ENCODE peak calls at places on chromosomes 11 and 22, in seven cellular contexts. One of them, this sample, is unnamed.

GRCh38 chr11:925158-925495 is 543 bp upstream of the AP2A2 start:
- DNase-seq in HCT116: no peak
- DNase-seq in AG10803: no peak
- DNase-seq in A673: no peak
- DNase-seq in sigmoid colon: no peak
- DNase-seq in cardiac fibroblast: no peak
- DNase-seq in WERI-Rb-1: no peak
- DNase-seq in this sample: no peak

GRCh38 chr11:76232026-76232665 is 25.8 kb upstream of the WNT11 start:
- DNase-seq in cardiac fibroblast: no peak
- DNase-seq in A673: no peak
- DNase-seq in sigmoid colon: no peak
- DNase-seq in HCT116: no peak
- DNase-seq in WERI-Rb-1: no peak
- DNase-seq in AG10803: no peak
- DNase-seq in this sample: no peak

GRCh38 chr11:14789879-14790484 is 102.0 kb downstream of the CYP2R1 start:
- DNase-seq in A673: peak
- DNase-seq in HCT116: no peak
- DNase-seq in WERI-Rb-1: no peak
- DNase-seq in AG10803: no peak
- DNase-seq in sigmoid colon: no peak
- DNase-seq in cardiac fibroblast: peak
- DNase-seq in this sample: peak

GRCh38 chr11:46427364-46427763 is 35.8 kb upstream of the CHRM4 start:
- DNase-seq in A673: peak
- DNase-seq in HCT116: no peak
- DNase-seq in cardiac fibroblast: no peak
- DNase-seq in AG10803: no peak
- DNase-seq in sigmoid colon: no peak
- DNase-seq in WERI-Rb-1: no peak
- DNase-seq in this sample: no peak

GRCh38 chr11:111922803-111923202 is 4.1 kb downstream of the C11orf52 start:
- DNase-seq in cardiac fibroblast: peak
- DNase-seq in HCT116: no peak
- DNase-seq in AG10803: peak
- DNase-seq in A673: peak
- DNase-seq in sigmoid colon: peak
- DNase-seq in WERI-Rb-1: no peak
- DNase-seq in this sample: peak

GRCh38 chr22:42885446-42885845 is 28.4 kb upstream of the ARFGAP3 start:
- DNase-seq in WERI-Rb-1: no peak
- DNase-seq in sigmoid colon: no peak
- DNase-seq in AG10803: peak
- DNase-seq in A673: no peak
- DNase-seq in cardiac fibroblast: no peak
- DNase-seq in HCT116: no peak
- DNase-seq in this sample: no peak

GRCh38 chr22:40684728-40685127 is 5.4 kb downstream of the MCHR1 start:
- DNase-seq in A673: no peak
- DNase-seq in cardiac fibroblast: no peak
- DNase-seq in AG10803: no peak
- DNase-seq in sigmoid colon: no peak
- DNase-seq in WERI-Rb-1: peak
- DNase-seq in HCT116: no peak
- DNase-seq in this sample: no peak

GRCh38 chr11:3137486-3138177 is 27.5 kb downstream of the OSBPL5 start:
- DNase-seq in HCT116: no peak
- DNase-seq in sigmoid colon: peak
- DNase-seq in AG10803: no peak
- DNase-seq in A673: no peak
- DNase-seq in cardiac fibroblast: no peak
- DNase-seq in WERI-Rb-1: no peak
- DNase-seq in this sample: no peak

GRCh38 chr22:23498811-23499798 is 81.0 kb downstream of the IGLL1 start:
- DNase-seq in AG10803: no peak
- DNase-seq in cardiac fibroblast: no peak
- DNase-seq in A673: no peak
- DNase-seq in WERI-Rb-1: no peak
- DNase-seq in sigmoid colon: peak
- DNase-seq in HCT116: no peak
- DNase-seq in this sample: no peak

GRCh38 chr11:119525180-119525854 is 102.3 kb upstream of the THY1 start:
- DNase-seq in sigmoid colon: no peak
- DNase-seq in WERI-Rb-1: no peak
- DNase-seq in AG10803: no peak
- DNase-seq in HCT116: no peak
- DNase-seq in cardiac fibroblast: no peak
- DNase-seq in A673: no peak
- DNase-seq in this sample: no peak

GRCh38 chr11:46065681-46066080 is 55.6 kb downstream of the PHF21A start:
- DNase-seq in AG10803: no peak
- DNase-seq in HCT116: no peak
- DNase-seq in WERI-Rb-1: no peak
- DNase-seq in cardiac fibroblast: no peak
- DNase-seq in sigmoid colon: no peak
- DNase-seq in A673: no peak
- DNase-seq in this sample: no peak

GRCh38 chr11:32569313-32569881 is 14.2 kb upstream of the EIF3M start:
- DNase-seq in cardiac fibroblast: no peak
- DNase-seq in WERI-Rb-1: no peak
- DNase-seq in sigmoid colon: no peak
- DNase-seq in A673: no peak
- DNase-seq in HCT116: no peak
- DNase-seq in AG10803: no peak
- DNase-seq in this sample: no peak

GRCh38 chr11:124874571-124875255 is 9.5 kb downstream of the ROBO3 start:
- DNase-seq in HCT116: no peak
- DNase-seq in A673: no peak
- DNase-seq in AG10803: no peak
- DNase-seq in sigmoid colon: peak
- DNase-seq in cardiac fibroblast: no peak
- DNase-seq in WERI-Rb-1: no peak
- DNase-seq in this sample: no peak

GRCh38 chr11:131064373-131064991 is 148.2 kb upstream of the SNX19 start:
- DNase-seq in A673: peak
- DNase-seq in HCT116: peak
- DNase-seq in WERI-Rb-1: peak
- DNase-seq in cardiac fibroblast: peak
- DNase-seq in sigmoid colon: no peak
- DNase-seq in AG10803: peak
- DNase-seq in this sample: peak

GRCh38 chr11:132126973-132127900 is 756.8 kb downstream of the NTM start:
- DNase-seq in A673: peak
- DNase-seq in WERI-Rb-1: peak
- DNase-seq in HCT116: no peak
- DNase-seq in cardiac fibroblast: peak
- DNase-seq in AG10803: peak
- DNase-seq in sigmoid colon: peak
- DNase-seq in this sample: peak

GRCh38 chr11:64888406-64888757 is 10.0 kb upstream of the EHD1 start:
- DNase-seq in A673: no peak
- DNase-seq in HCT116: no peak
- DNase-seq in AG10803: no peak
- DNase-seq in cardiac fibroblast: no peak
- DNase-seq in sigmoid colon: no peak
- DNase-seq in WERI-Rb-1: no peak
- DNase-seq in this sample: no peak
- H3K4me3 ChIP-seq in A673: no peak
- H3K4me3 ChIP-seq in HCT116: peak
- H3K4me3 ChIP-seq in AG10803: no peak
- H3K4me3 ChIP-seq in cardiac fibroblast: no peak
- H3K4me3 ChIP-seq in sigmoid colon: peak
- H3K4me3 ChIP-seq in WERI-Rb-1: no peak
- H3K4me3 ChIP-seq in this sample: no peak

DNA sequence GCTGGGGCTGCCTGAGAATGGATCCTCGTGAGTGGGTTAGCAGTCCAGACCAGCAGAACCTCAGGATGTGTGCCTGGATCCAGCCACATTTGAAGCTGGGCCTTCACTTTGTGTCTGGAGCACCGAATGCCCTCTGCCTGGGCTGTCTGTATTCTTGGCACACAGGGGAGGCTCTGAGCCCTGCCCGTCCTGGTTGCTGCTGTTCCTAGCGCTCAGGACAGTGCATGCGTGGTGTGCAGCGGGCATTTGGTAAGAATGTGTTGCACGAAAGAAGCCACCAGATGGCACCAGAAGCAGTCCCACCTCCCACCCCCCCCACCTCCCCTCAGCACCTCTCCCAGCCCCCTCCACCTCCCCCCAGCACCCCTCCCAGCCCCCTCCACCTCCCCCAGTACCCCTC is 4.1 kb upstream of the MAPK11 start:
- DNase-seq in AG10803: peak
- DNase-seq in WERI-Rb-1: peak
- DNase-seq in cardiac fibroblast: peak
- DNase-seq in A673: peak
- DNase-seq in sigmoid colon: no peak
- DNase-seq in HCT116: no peak
- DNase-seq in this sample: peak
- TF ChIP-seq CTCF in AG10803: peak
- TF ChIP-seq CTCF in WERI-Rb-1: peak
- TF ChIP-seq CTCF in cardiac fibroblast: peak
- TF ChIP-seq CTCF in A673: peak
- TF ChIP-seq CTCF in sigmoid colon: no peak
- TF ChIP-seq CTCF in HCT116: peak
- TF ChIP-seq CTCF in this sample: peak

DNA sequence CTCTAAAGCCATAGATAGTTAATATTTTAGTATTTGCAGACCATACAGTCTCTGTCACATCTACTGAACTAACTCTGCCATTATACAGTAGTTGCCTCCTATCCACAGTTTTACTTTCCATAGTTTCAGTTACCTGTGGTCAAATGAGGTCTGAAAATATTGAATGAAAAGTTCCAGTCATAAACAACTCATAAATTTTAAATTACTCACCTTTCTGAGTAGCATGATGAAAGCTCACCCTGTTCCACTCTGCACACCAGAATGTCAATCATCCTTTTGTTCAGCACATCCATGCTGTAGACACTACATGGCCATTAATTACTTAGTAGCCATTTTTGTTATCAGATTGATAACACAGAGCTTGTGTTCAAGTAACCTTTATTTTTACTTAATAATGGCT is 51.7 kb upstream of the ME3 start:
- DNase-seq in AG10803: no peak
- DNase-seq in cardiac fibroblast: no peak
- DNase-seq in sigmoid colon: no peak
- DNase-seq in HCT116: no peak
- DNase-seq in WERI-Rb-1: no peak
- DNase-seq in A673: no peak
- DNase-seq in this sample: no peak
- H3K4me3 ChIP-seq in AG10803: no peak
- H3K4me3 ChIP-seq in cardiac fibroblast: no peak
- H3K4me3 ChIP-seq in sigmoid colon: no peak
- H3K4me3 ChIP-seq in HCT116: no peak
- H3K4me3 ChIP-seq in WERI-Rb-1: no peak
- H3K4me3 ChIP-seq in A673: no peak
- H3K4me3 ChIP-seq in this sample: no peak

GRCh38 chr11:128026596-128026995 is 560.8 kb downstream of the ETS1 start:
- DNase-seq in HCT116: no peak
- DNase-seq in AG10803: peak
- DNase-seq in WERI-Rb-1: no peak
- DNase-seq in A673: no peak
- DNase-seq in cardiac fibroblast: peak
- DNase-seq in sigmoid colon: no peak
- DNase-seq in this sample: peak
- TF ChIP-seq CTCF in HCT116: no peak
- TF ChIP-seq CTCF in AG10803: no peak
- TF ChIP-seq CTCF in WERI-Rb-1: no peak
- TF ChIP-seq CTCF in A673: no peak
- TF ChIP-seq CTCF in cardiac fibroblast: no peak
- TF ChIP-seq CTCF in sigmoid colon: no peak
- TF ChIP-seq CTCF in this sample: no peak

GRCh38 chr11:73663604-73664495 is 17.5 kb downstream of the PLEKHB1 start:
- DNase-seq in HCT116: no peak
- DNase-seq in cardiac fibroblast: no peak
- DNase-seq in A673: no peak
- DNase-seq in AG10803: no peak
- DNase-seq in WERI-Rb-1: no peak
- DNase-seq in sigmoid colon: no peak
- DNase-seq in this sample: no peak

GRCh38 chr11:73659961-73660360 is 13.6 kb downstream of the PLEKHB1 start:
- DNase-seq in WERI-Rb-1: no peak
- DNase-seq in cardiac fibroblast: no peak
- DNase-seq in HCT116: no peak
- DNase-seq in AG10803: no peak
- DNase-seq in A673: no peak
- DNase-seq in sigmoid colon: no peak
- DNase-seq in this sample: no peak

GRCh38 chr11:73662445-73663157 is 16.2 kb downstream of the PLEKHB1 start:
- DNase-seq in cardiac fibroblast: no peak
- DNase-seq in sigmoid colon: no peak
- DNase-seq in WERI-Rb-1: no peak
- DNase-seq in A673: no peak
- DNase-seq in AG10803: no peak
- DNase-seq in HCT116: no peak
- DNase-seq in this sample: peak

GRCh38 chr11:73661035-73661628 is 14.8 kb downstream of the PLEKHB1 start:
- DNase-seq in WERI-Rb-1: peak
- DNase-seq in cardiac fibroblast: peak
- DNase-seq in HCT116: peak
- DNase-seq in A673: peak
- DNase-seq in AG10803: peak
- DNase-seq in sigmoid colon: peak
- DNase-seq in this sample: peak

GRCh38 chr11:73660497-73661034 is 14.2 kb downstream of the PLEKHB1 start:
- DNase-seq in HCT116: no peak
- DNase-seq in WERI-Rb-1: no peak
- DNase-seq in sigmoid colon: no peak
- DNase-seq in AG10803: no peak
- DNase-seq in cardiac fibroblast: no peak
- DNase-seq in A673: no peak
- DNase-seq in this sample: no peak
- H3K4me3 ChIP-seq in HCT116: no peak
- H3K4me3 ChIP-seq in WERI-Rb-1: no peak
- H3K4me3 ChIP-seq in sigmoid colon: peak
- H3K4me3 ChIP-seq in AG10803: peak
- H3K4me3 ChIP-seq in cardiac fibroblast: peak
- H3K4me3 ChIP-seq in A673: peak
- H3K4me3 ChIP-seq in this sample: peak